ENCODE peak calls at places on chromosomes 3 and 15, in ten cellular contexts. Q is IMR-90, O is HepG2, J is prostate gland, F is Karpas-422, U is neural progenitor cell, D is HL-60, S is Panc1, B is esophagus squamous epithelium, K is AG04450. Z is an unnamed sample.

GRCh38 chr15:97077930-97078329 is 747.4 kb downstream of the NR2F2 start:
- DNase-seq in Q (no peak), O (no peak), J (no peak), F (no peak), U (no peak), D (no peak), S (no peak), B (no peak), K (no peak), Z (no peak)

GRCh38 chr3:106534206-106534605 is 665.4 kb upstream of the CBLB start:
- DNase-seq in Q (peak), O (no peak), J (no peak), F (no peak), U (no peak), D (peak), S (no peak), B (no peak), K (no peak), Z (peak)

GRCh38 chr15:70327328-70328136 is 229.8 kb upstream of the TLE3 start:
- DNase-seq in Q (peak), O (no peak), J (no peak), F (peak), U (no peak), D (no peak), S (no peak), B (no peak), K (no peak), Z (peak)

GRCh38 chr3:195068045-195068444 is 202.9 kb downstream of the XXYLT1 start:
- DNase-seq in Q (peak), O (no peak), J (no peak), F (no peak), U (no peak), D (no peak), S (no peak), B (no peak), K (no peak), Z (peak)

GRCh38 chr3:169812844-169813677 is at the start of the genes LRRC34 and LRRIQ4:
- DNase-seq in Q (peak), O (no peak), J (peak), F (peak), U (peak), D (peak), S (no peak), B (peak), K (peak), Z (peak)

GRCh38 chr3:74000715-74001114 is 376.0 kb upstream of the PDZRN3 start:
- DNase-seq in Q (no peak), O (no peak), J (no peak), F (no peak), U (no peak), D (no peak), S (no peak), B (no peak), K (no peak), Z (no peak)

GRCh38 chr15:67120839-67121540 is 55.6 kb downstream of the SMAD3 start:
- DNase-seq in Q (peak), O (no peak), J (peak), F (no peak), U (no peak), D (no peak), S (no peak), B (peak), K (peak), Z (peak)

GRCh38 chr15:50003786-50004334 is 115.2 kb downstream of the ATP8B4 start:
- DNase-seq in Q (peak), O (peak), J (peak), F (peak), U (peak), D (peak), S (peak), B (peak), K (peak), Z (peak)

GRCh38 chr15:39947401-39948197 is 13.7 kb downstream of the EIF2AK4 start:
- DNase-seq in Q (no peak), O (no peak), J (no peak), F (no peak), U (no peak), D (no peak), S (no peak), B (no peak), K (no peak), Z (no peak)

GRCh38 chr3:27978440-27978839 is 256.3 kb upstream of the EOMES start:
- DNase-seq in Q (no peak), O (no peak), J (no peak), F (no peak), U (no peak), D (no peak), S (no peak), B (no peak), K (no peak), Z (no peak)

GRCh38 chr15:74381481-74381880 is 14.0 kb upstream of the CYP11A1 start:
- DNase-seq in Q (no peak), O (no peak), J (no peak), F (no peak), U (no peak), D (no peak), S (no peak), B (no peak), K (no peak), Z (no peak)

GRCh38 chr15:54884312-54884711 is 312.4 kb downstream of the RSL24D1 start:
- DNase-seq in Q (no peak), O (no peak), J (no peak), F (no peak), U (no peak), D (no peak), S (no peak), B (no peak), K (no peak), Z (no peak)

GRCh38 chr3:58434170-58434507 is 507 bp upstream of the PDHB start:
- DNase-seq in Q (no peak), O (no peak), J (no peak), F (no peak), U (no peak), D (no peak), S (no peak), B (no peak), K (no peak), Z (no peak)
- H3K27ac ChIP-seq in Q (peak), O (peak), J (peak), F (no peak), U (peak), D (peak), S (peak), B (peak), K (peak), Z (peak)

GRCh38 chr3:188177721-188178120 is 23.8 kb downstream of the LPP start:
- DNase-seq in Q (no peak), O (no peak), J (no peak), F (peak), U (no peak), D (no peak), S (no peak), B (no peak), K (no peak), Z (no peak)
- H3K27ac ChIP-seq in Q (no peak), O (no peak), J (peak), F (no peak), U (no peak), D (no peak), S (no peak), B (peak), K (no peak), Z (no peak)

DNA sequence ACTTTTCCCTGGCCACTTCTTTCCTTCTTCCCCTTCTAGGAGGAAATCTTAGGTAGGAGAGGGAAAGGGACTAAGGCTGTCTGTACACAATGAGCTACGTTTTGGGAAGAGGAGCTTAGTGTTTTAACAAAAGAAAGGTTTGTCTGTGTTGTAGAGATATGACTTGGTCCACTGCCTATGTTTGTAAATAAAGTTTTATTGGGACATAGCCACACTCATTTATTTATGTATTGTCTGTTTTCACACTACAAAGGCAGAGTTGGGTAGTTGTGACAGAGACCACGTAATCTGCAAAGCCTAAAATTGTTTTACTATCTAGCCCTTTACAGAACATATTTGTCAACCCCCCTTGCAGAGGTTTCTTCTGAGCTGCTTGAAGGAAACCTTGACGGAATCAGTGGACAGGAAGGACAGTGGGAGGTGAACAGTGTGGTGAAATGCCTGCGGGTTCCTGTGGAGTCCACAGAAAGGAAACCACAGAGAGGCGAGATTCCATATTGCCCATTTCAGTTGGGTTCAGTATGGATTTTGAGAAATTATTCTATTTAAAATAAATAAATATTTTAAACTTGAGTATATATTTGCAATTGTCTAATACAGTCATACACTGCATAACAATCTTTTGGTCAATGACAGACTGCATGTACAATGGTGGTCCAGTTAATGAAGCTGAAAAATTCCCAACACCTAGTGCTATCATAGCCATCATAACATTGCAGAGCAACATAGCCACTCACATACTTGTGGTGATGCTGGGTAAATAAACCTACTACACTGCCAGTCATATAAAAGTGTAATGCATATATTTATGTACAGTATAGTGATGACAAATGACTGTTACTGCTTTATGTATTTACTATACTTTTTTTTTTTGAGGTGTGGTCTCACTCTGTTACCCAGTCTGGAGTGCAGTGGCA is 157.9 kb upstream of the NUDT16 start:
- DNase-seq in Q (no peak), O (no peak), J (no peak), F (no peak), U (no peak), D (no peak), S (no peak), B (no peak), K (no peak), Z (peak)
- H3K27ac ChIP-seq in Q (no peak), O (no peak), J (no peak), F (no peak), U (no peak), D (no peak), S (no peak), B (no peak), K (no peak), Z (no peak)

DNA sequence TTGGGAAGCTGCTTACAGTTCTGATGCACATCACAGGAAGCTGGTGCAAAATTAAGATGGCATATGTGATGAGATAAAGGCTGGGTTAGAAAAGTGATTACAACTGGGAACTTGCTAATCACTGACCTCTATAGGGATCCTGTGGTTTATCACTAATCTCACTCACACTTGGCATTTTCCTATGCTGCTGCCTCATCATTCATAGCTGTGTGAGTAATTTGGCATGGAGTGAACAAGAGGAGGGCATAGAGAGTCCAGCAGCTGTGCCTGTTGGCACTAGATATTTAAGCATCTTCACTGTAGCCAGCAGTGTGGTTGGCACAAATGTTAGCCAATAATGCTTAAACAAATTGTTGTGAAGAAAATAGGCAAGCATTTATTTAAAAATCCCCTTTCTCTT is 217.7 kb upstream of the CGNL1 start:
- DNase-seq in Q (peak), O (no peak), J (no peak), F (no peak), U (no peak), D (no peak), S (no peak), B (no peak), K (no peak), Z (peak)
- H3K27ac ChIP-seq in Q (peak), O (no peak), J (no peak), F (no peak), U (peak), D (no peak), S (no peak), B (no peak), K (no peak), Z (peak)

DNA sequence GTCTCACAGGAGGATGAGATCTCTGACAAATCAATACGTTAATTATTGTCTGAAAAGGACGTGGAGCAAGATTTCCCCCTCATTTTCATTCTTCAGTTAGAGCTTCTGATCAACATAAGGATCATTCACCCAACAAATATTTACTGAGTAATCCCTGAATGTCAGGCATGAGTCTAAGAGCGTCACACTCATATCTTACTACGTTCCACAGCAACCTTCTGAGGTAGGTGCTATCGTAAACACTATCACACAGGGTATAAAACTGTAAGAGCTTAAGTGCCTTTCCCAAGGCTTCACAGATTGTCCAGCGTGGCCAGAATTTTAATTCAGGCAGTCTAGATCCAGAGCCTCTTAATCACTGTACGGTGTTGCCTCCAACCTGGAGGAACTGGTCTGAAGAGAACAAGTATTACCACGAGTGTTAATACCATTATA is 10.6 kb upstream of the TM4SF1 start:
- DNase-seq in Q (peak), O (no peak), J (no peak), F (no peak), U (no peak), D (no peak), S (no peak), B (no peak), K (peak), Z (peak)
- H3K27ac ChIP-seq in Q (peak), O (peak), J (peak), F (no peak), U (no peak), D (no peak), S (peak), B (peak), K (peak), Z (peak)

Z was measured in fibroblast of lung.